ENCODE peak calls at places on chromosomes 3 and 15, in seven cellular contexts. R is lower lobe of right lung, G is fibroblast of lung, W is body of pancreas, N is upper lobe of right lung, P is MM.1S, V is spleen. A is an unnamed sample.

GRCh38 chr3:23308986-23309625 is 106.0 kb downstream of the UBE2E2 start:
- DNase-seq in R (no peak), G (no peak), W (no peak), N (no peak), P (no peak), V (no peak), A (no peak)

GRCh38 chr3:63979093-63979492 is 44.2 kb downstream of the PSMD6 start:
- DNase-seq in R (no peak), G (peak), W (peak), N (no peak), P (no peak), V (no peak), A (no peak)

GRCh38 chr3:20837676-20838302 is 651.8 kb upstream of the SGO1 start:
- DNase-seq in R (no peak), G (no peak), W (peak), N (no peak), P (no peak), V (no peak), A (no peak)

GRCh38 chr3:178295257-178295912 is 240.9 kb upstream of the KCNMB2 start:
- DNase-seq in R (no peak), G (peak), W (no peak), N (no peak), P (no peak), V (no peak), A (no peak)

GRCh38 chr3:196322-197153 is at the start of gene CHL1:
- DNase-seq in R (peak), G (peak), W (no peak), N (peak), P (no peak), V (peak), A (peak)

GRCh38 chr3:14460342-14461005 is 58.1 kb downstream of the SLC6A6 start:
- DNase-seq in R (no peak), G (peak), W (peak), N (no peak), P (no peak), V (no peak), A (no peak)

GRCh38 chr3:41159581-41160189 is 39.6 kb upstream of the CTNNB1 start:
- DNase-seq in R (no peak), G (no peak), W (no peak), N (no peak), P (no peak), V (no peak), A (no peak)

GRCh38 chr3:45139372-45139894 is 6.7 kb downstream of the CDCP1 start:
- DNase-seq in R (no peak), G (peak), W (no peak), N (no peak), P (no peak), V (no peak), A (no peak)

GRCh38 chr3:186644683-186645082 is 4.5 kb downstream of the FETUB start:
- DNase-seq in R (no peak), G (no peak), W (no peak), N (no peak), P (no peak), V (no peak), A (no peak)

GRCh38 chr3:103052236-103052830 is 617.5 kb downstream of the ZPLD1 start:
- DNase-seq in R (peak), G (peak), W (peak), N (no peak), P (no peak), V (no peak), A (no peak)

GRCh38 chr3:39440316-39440715 is 27.2 kb upstream of the MOBP start:
- DNase-seq in R (no peak), G (no peak), W (no peak), N (no peak), P (no peak), V (no peak), A (no peak)

GRCh38 chr3:8548502-8549300 is 47.1 kb downstream of the LMCD1 start:
- DNase-seq in R (no peak), G (no peak), W (no peak), N (no peak), P (no peak), V (no peak), A (no peak)

GRCh38 chr3:114827495-114827894 is 319.6 kb downstream of the ZBTB20 start:
- DNase-seq in R (no peak), G (peak), W (no peak), N (no peak), P (peak), V (no peak), A (peak)

GRCh38 chr3:143507735-143508580 is 340.3 kb downstream of the SLC9A9 start:
- DNase-seq in R (no peak), G (peak), W (no peak), N (no peak), P (no peak), V (no peak), A (no peak)

GRCh38 chr15:60913901-60914300 is 315.2 kb downstream of the RORA start:
- DNase-seq in R (no peak), G (no peak), W (no peak), N (no peak), P (no peak), V (no peak), A (no peak)

GRCh38 chr15:44537728-44538240 is 837 bp downstream of the EIF3J start:
- DNase-seq in R (no peak), G (peak), W (no peak), N (no peak), P (no peak), V (no peak), A (no peak)

GRCh38 chr3:38165722-38166387 is 518 bp downstream of the OXSR1 start:
- DNase-seq in R (peak), G (no peak), W (peak), N (no peak), P (no peak), V (no peak), A (no peak)

GRCh38 chr3:126421573-126422119 is 26.9 kb downstream of the CFAP100 start:
- DNase-seq in R (no peak), G (no peak), W (no peak), N (no peak), P (no peak), V (peak), A (no peak)

GRCh38 chr15:59190291-59190690 is 16.4 kb upstream of the LDHAL6B start:
- DNase-seq in R (no peak), G (no peak), W (no peak), N (no peak), P (no peak), V (no peak), A (no peak)

GRCh38 chr15:59180946-59181345 is 25.7 kb upstream of the LDHAL6B start:
- DNase-seq in R (no peak), G (no peak), W (no peak), N (peak), P (no peak), V (no peak), A (no peak)

GRCh38 chr15:59186501-59186900 is 20.1 kb upstream of the LDHAL6B start:
- DNase-seq in R (no peak), G (peak), W (no peak), N (no peak), P (no peak), V (no peak), A (no peak)

GRCh38 chr15:59189224-59189623 is 17.4 kb upstream of the LDHAL6B start:
- DNase-seq in R (no peak), G (no peak), W (no peak), N (no peak), P (no peak), V (no peak), A (no peak)

DNA sequence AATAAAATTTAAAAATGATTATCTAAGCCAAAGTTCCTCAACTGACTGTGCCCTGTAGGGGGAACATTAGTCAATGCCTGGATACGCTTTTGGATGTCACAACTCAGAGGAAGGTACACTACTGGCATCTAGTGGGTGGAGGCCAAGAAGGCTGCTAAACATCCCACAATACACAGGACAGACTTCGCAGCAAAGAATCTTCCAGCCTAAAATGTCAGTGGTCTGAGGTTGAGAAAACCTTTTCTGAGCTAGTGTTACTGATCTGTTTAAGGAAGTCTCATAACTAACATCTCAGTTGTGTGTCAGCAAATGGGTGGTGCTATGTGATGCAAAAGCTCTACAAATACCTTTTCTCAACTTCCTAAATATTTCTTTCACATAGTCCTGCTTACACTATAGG is 20.9 kb upstream of the LDHAL6B start:
- DNase-seq in R (no peak), G (no peak), W (no peak), N (no peak), P (no peak), V (no peak), A (no peak)
- TF ChIP-seq CTCF in R (peak), G (no peak), W (peak), N (peak), P (no peak), V (no peak), A (no peak)

GRCh38 chr3:173747427-173747826 is 349.9 kb downstream of the NLGN1 start:
- DNase-seq in R (no peak), G (no peak), W (no peak), N (no peak), P (no peak), V (no peak), A (no peak)

GRCh38 chr3:173743512-173743911 is 346.0 kb downstream of the NLGN1 start:
- DNase-seq in R (no peak), G (no peak), W (no peak), N (no peak), P (no peak), V (no peak), A (no peak)

GRCh38 chr3:173744479-173744878 is 346.9 kb downstream of the NLGN1 start:
- DNase-seq in R (no peak), G (no peak), W (no peak), N (no peak), P (no peak), V (no peak), A (no peak)

GRCh38 chr3:173748140-173748539 is 350.6 kb downstream of the NLGN1 start:
- DNase-seq in R (no peak), G (no peak), W (no peak), N (no peak), P (no peak), V (no peak), A (no peak)

GRCh38 chr3:173745952-173746682 is 348.6 kb downstream of the NLGN1 start:
- DNase-seq in R (no peak), G (peak), W (no peak), N (no peak), P (no peak), V (no peak), A (no peak)
- TF ChIP-seq CTCF in R (no peak), G (no peak), W (no peak), N (no peak), P (no peak), V (no peak), A (no peak)

GRCh38 chr3:62833538-62833937 is 41.7 kb downstream of the CADPS start:
- DNase-seq in R (no peak), G (no peak), W (no peak), N (no peak), P (peak), V (no peak), A (peak)
- TF ChIP-seq CTCF in R (no peak), G (peak), W (no peak), N (no peak), P (peak), V (no peak), A (peak)

GRCh38 chr3:59482684-59483083 is 432.9 kb upstream of the CFAP20DC start:
- DNase-seq in R (no peak), G (no peak), W (no peak), N (no peak), P (no peak), V (no peak), A (no peak)

GRCh38 chr3:59486468-59486964 is 436.7 kb upstream of the CFAP20DC start:
- DNase-seq in R (no peak), G (no peak), W (no peak), N (no peak), P (no peak), V (no peak), A (no peak)

GRCh38 chr3:59483191-59483590 is 433.4 kb upstream of the CFAP20DC start:
- DNase-seq in R (no peak), G (no peak), W (no peak), N (no peak), P (no peak), V (no peak), A (no peak)

GRCh38 chr3:59482001-59482400 is 432.2 kb upstream of the CFAP20DC start:
- DNase-seq in R (no peak), G (no peak), W (no peak), N (no peak), P (no peak), V (no peak), A (no peak)

GRCh38 chr3:59480486-59480995 is 430.7 kb upstream of the CFAP20DC start:
- DNase-seq in R (no peak), G (peak), W (peak), N (no peak), P (no peak), V (no peak), A (no peak)
- TF ChIP-seq CTCF in R (no peak), G (no peak), W (no peak), N (no peak), P (no peak), V (no peak), A (no peak)

DNA sequence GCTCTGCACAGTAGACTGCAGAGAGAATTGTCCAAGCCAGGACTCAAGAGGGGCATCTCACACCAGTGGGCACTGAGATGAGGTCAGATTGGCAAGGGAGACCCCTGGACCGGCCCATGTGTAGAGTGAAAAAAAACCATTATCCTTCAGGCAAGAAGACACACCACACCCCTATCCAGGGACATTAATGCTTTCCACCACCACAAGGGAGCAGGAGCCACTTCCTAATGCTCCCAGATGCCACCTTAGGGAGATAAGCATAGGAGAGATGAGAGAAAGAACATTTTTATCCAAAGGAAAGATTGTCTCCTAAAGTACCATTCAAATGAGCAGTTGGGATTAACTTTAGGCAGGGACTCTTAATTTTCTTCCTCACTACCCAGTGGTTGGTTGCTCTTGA is 109.6 kb upstream of the PTX3 start:
- DNase-seq in R (no peak), G (no peak), W (no peak), N (no peak), P (no peak), V (no peak), A (no peak)
- TF ChIP-seq CTCF in R (no peak), G (no peak), W (no peak), N (no peak), P (no peak), V (no peak), A (no peak)

GRCh38 chr3:13192471-13193213 is 119.4 kb upstream of the IQSEC1 start:
- DNase-seq in R (no peak), G (no peak), W (no peak), N (no peak), P (no peak), V (peak), A (no peak)
- TF ChIP-seq CTCF in R (no peak), G (no peak), W (no peak), N (peak), P (peak), V (no peak), A (no peak)

GRCh38 chr3:134527037-134527436 is 41.2 kb downstream of the CEP63 start:
- DNase-seq in R (no peak), G (no peak), W (no peak), N (no peak), P (no peak), V (peak), A (no peak)
- TF ChIP-seq CTCF in R (peak), G (peak), W (no peak), N (peak), P (no peak), V (no peak), A (peak)

GRCh38 chr3:140216249-140216648 is 281.3 kb downstream of the CLSTN2 start:
- DNase-seq in R (no peak), G (no peak), W (no peak), N (no peak), P (no peak), V (no peak), A (peak)
- TF ChIP-seq CTCF in R (peak), G (peak), W (peak), N (peak), P (peak), V (peak), A (peak)

A was measured in GM10248.